ENCODE peak calls at places on chromosomes 6 and 20, in ten cellular contexts. Y, G, B, W, P, M, H, O, X and J are unnamed samples.

GRCh38 chr6:35550437-35550836 is 37.7 kb upstream of the TULP1 start:
- DNase-seq in Y (no peak), G (no peak), B (no peak), W (no peak), P (no peak), M (no peak), H (no peak), O (no peak), X (no peak), J (no peak)

GRCh38 chr6:54074591-54075195 is 36.5 kb upstream of the MLIP start:
- DNase-seq in Y (no peak), G (no peak), B (no peak), W (no peak), P (no peak), M (no peak), H (no peak), O (no peak), X (no peak), J (no peak)

GRCh38 chr20:25247100-25247665 is 702 bp upstream of the PYGB start:
- DNase-seq in Y (peak; percentile 83), G (no peak), B (peak; percentile 82), W (peak; percentile 75), P (no peak), M (peak; percentile 68), H (peak; percentile 68), O (no peak), X (peak; percentile 79), J (peak; percentile 83)

GRCh38 chr20:36821964-36822437 is 48.4 kb upstream of the DSN1 start:
- DNase-seq in Y (no peak), G (no peak), B (no peak), W (no peak), P (no peak), M (no peak), H (peak; percentile 38), O (no peak), X (no peak), J (no peak)

GRCh38 chr6:44740566-44741120 is 353.1 kb downstream of the CDC5L start:
- DNase-seq in Y (no peak), G (peak; percentile 68), B (no peak), W (no peak), P (no peak), M (no peak), H (no peak), O (no peak), X (no peak), J (no peak)

GRCh38 chr20:35908007-35908406 is 46.3 kb downstream of the SCAND1 start:
- DNase-seq in Y (no peak), G (no peak), B (no peak), W (no peak), P (no peak), M (no peak), H (no peak), O (no peak), X (no peak), J (no peak)

GRCh38 chr6:128415387-128415786 is 105.0 kb downstream of the PTPRK start:
- DNase-seq in Y (no peak), G (no peak), B (no peak), W (no peak), P (no peak), M (no peak), H (no peak), O (no peak), X (no peak), J (no peak)

GRCh38 chr6:114227944-114228343 is 114.9 kb downstream of the HS3ST5 start:
- DNase-seq in Y (no peak), G (no peak), B (no peak), W (no peak), P (no peak), M (no peak), H (no peak), O (no peak), X (no peak), J (no peak)

DNA sequence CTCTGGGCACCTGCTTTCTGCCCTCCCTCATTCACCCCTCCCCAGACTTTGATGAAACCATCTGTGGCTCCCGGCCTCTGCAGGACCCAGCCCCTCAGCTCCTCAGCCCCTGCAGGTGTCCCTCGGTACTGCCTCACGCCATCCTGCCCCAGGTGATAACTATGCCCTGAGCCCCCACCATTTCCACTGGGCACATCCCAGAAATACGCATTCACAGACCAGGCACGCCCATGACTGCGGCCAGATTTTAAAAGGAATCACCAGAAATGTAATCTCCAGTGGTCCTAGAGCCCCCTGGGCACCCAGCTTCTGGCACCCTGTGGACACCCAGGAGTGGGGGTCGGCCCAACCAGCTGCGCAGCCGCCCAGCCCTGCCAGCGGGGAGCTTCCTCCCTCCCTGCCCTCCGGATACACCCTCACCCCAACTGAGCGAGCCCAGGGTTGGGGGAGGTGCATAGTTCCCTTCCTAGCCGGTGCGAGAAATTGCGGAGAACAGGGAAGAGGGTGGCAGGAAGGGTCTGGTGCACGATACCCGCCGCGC is 585 bp upstream of the NTSR1 start:
- DNase-seq in Y (no peak), G (no peak), B (no peak), W (no peak), P (no peak), M (peak; percentile 76), H (no peak), O (no peak), X (no peak), J (no peak)
- H3K27me3 ChIP-seq in Y (peaks cover 82% of the 10 kb centered on the region), G (peaks cover 36% of the 10 kb centered on the region), B (peaks cover 31% of the 10 kb centered on the region), W (peaks cover 59% of the 10 kb centered on the region), P (peaks cover 5% of the 10 kb centered on the region), M (peaks cover 30% of the 10 kb centered on the region), H (peaks cover 47% of the 10 kb centered on the region), O (peaks cover 6% of the 10 kb centered on the region), X (peaks cover 54% of the 10 kb centered on the region), J (peaks cover 7% of the 10 kb centered on the region)

DNA sequence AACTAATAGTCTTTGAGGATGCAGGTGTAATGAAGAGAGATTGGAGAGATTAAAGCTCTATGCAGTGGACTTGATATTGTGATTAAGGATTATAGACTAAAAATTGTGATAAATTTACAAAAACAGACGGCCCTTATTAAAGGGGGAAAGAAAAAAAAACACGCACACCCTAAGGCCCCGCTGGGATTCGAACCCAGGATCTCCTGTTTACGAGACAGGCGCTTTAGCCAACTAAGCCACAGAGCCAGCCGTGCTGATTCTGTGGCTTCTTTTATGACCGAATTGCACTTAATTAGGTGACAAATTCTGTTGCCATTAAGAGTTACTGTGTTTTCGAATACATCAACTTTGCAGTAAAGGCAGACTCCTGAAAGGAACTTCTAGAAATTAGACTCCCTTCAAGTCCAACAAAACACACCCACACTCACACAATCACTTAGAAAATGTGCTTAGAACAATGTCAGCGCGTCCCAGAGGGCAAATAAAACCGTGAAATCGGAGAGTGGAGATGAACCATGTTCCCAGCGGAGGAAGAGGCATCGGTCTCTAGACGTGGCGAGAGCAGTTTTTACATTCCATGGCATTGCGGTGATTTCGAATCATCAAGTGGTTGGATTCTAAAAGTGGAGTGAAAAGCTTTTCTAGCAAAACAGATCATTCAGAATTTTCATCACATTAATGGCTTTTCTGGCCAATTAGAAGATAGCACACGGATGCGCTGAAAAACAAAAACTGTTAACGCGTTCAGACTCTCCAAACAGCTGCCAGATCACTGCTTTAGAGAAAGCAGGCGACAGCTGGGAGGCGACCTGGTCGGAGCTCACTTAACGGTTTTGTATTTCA is 122.6 kb downstream of the GPX5 start:
- DNase-seq in Y (no peak), G (no peak), B (no peak), W (peak; percentile 44), P (peak; percentile 46), M (peak; percentile 60), H (no peak), O (peak; percentile 77), X (no peak), J (no peak)
- TF ChIP-seq EP300 in Y (no peak), G (no peak), B (no peak), W (no peak), P (no peak), M (no peak), H (no peak), O (no peak), X (no peak), J (no peak)

DNA sequence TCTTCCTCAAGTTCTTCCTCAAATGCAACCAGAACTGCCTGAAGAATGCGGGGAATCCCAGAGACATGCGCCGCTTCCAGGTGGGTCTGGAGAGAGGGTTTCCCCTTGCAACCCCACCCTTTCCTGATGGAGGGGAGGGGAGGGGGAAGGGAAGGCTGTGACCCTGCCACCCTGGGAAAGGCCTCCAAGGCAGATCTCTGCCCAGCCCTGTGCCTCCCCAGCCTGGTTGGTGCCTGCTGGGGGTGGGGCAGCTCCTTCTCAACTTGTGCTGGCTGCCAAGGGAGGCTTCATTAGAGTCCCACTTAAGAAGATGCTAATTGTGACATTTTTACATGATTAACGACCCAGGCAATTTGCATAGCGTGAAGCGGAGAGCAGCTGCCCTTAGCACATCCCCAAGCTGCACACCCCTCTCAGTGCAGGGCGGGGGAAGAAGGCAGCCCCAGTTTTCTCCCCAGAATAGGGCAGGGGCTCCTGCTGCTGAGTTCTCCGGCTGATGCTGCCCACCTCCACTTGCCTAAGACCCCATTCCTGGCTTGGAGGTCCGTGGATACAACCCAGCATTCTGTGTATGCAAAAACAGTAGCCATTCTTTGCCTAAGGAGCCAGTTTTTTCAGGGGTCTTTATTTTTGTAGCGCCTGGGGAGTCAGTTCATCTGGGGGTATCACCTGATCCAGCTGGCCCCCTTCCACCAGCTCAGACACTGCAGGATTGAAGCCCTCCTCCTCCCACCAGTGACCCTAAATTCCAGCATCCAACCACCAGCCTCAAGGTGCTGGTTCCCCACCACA is 51.7 kb downstream of the CPXM1 start:
- DNase-seq in Y (peak; percentile 44), G (no peak), B (no peak), W (no peak), P (no peak), M (no peak), H (no peak), O (no peak), X (no peak), J (peak; percentile 57)
- H3K27me3 ChIP-seq in Y (peaks cover 30% of the 10 kb centered on the region), G (peaks cover 23% of the 10 kb centered on the region), B (peaks cover 3% of the 10 kb centered on the region), W (peaks cover 39% of the 10 kb centered on the region), P (no peaks in the 10 kb centered on the region), M (no peaks in the 10 kb centered on the region), H (peaks cover 4% of the 10 kb centered on the region), O (peaks cover 6% of the 10 kb centered on the region), X (peaks cover 5% of the 10 kb centered on the region), J (peaks cover 28% of the 10 kb centered on the region)

GRCh38 chr20:41573955-41574354 is 44.2 kb downstream of the CHD6 start:
- DNase-seq in Y (no peak), G (no peak), B (no peak), W (no peak), P (no peak), M (no peak), H (no peak), O (no peak), X (no peak), J (no peak)

GRCh38 chr20:41575412-41575811 is 42.8 kb downstream of the CHD6 start:
- DNase-seq in Y (no peak), G (no peak), B (no peak), W (no peak), P (no peak), M (no peak), H (no peak), O (no peak), X (no peak), J (no peak)

GRCh38 chr20:41577129-41578009 is 40.8 kb downstream of the CHD6 start:
- DNase-seq in Y (no peak), G (no peak), B (no peak), W (no peak), P (no peak), M (no peak), H (no peak), O (no peak), X (no peak), J (no peak)

GRCh38 chr20:41572010-41572572 is 46.1 kb downstream of the CHD6 start:
- DNase-seq in Y (no peak), G (no peak), B (no peak), W (no peak), P (no peak), M (no peak), H (no peak), O (no peak), X (no peak), J (no peak)

DNA sequence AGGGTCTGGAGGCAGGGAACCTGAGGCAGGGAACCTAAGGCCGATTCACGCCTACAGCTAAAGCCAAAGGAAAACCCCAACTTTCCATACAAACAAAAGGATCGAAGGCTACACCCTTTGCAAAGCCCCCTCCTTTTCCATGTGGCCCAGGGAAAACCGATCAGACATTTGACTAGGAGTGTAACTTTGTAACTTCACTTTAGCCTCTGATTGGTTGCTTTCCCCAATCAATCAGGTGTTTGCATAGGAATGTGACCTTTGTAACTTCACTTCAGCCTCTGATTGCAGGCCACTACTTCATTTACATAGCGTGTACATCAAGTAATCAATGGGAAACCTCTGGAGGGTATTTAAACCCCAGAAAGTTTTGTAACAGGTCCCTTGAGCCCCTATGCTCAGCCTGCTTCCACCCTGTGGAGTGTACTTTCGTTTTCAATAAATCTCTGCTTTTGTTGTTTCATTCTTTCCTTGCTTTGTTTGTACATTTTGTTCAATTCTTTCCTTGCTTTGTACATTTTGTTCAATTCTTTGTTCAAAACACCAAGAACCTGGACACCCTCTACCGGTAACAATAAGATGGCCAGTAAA is 43.3 kb downstream of the CHD6 start:
- DNase-seq in Y (no peak), G (no peak), B (no peak), W (no peak), P (no peak), M (no peak), H (no peak), O (no peak), X (no peak), J (no peak)
- TF ChIP-seq EP300 in Y (no peak), G (no peak), B (no peak), W (no peak), P (no peak), M (no peak), H (no peak), O (no peak), X (no peak), J (no peak)